ENCODE peak calls at places on chromosomes 11 and 22, in five cellular contexts. E, P, M, N and J are unnamed samples.

GRCh38 chr11:15507592-15507991 is 392.9 kb downstream of the INSC start:
- DNase-seq in E (peak), P (no peak), M (no peak), N (no peak), J (peak)

GRCh38 chr11:57567210-57567511 is 311 bp downstream of the UBE2L6 start:
- DNase-seq in E (no peak), P (no peak), M (peak), N (peak), J (no peak)

GRCh38 chr11:17012712-17013547 is 1.3 kb downstream of the PLEKHA7 start:
- DNase-seq in E (peak), P (no peak), M (no peak), N (no peak), J (no peak)

GRCh38 chr22:31496735-31497146 is 405 bp downstream of the SFI1 start:
- DNase-seq in E (no peak), P (no peak), M (peak), N (peak), J (peak)

GRCh38 chr11:11618973-11619435 is 2.8 kb downstream of the GALNT18 start:
- DNase-seq in E (peak), P (no peak), M (no peak), N (no peak), J (peak)

GRCh38 chr11:106748059-106748458 is 270.2 kb downstream of the GUCY1A2 start:
- DNase-seq in E (no peak), P (no peak), M (no peak), N (no peak), J (no peak)

GRCh38 chr22:45478108-45478771 is 24.4 kb upstream of the FBLN1 start:
- DNase-seq in E (peak), P (no peak), M (no peak), N (no peak), J (no peak)

GRCh38 chr11:20360650-20361049 is 2.9 kb upstream of the HTATIP2 start:
- DNase-seq in E (peak), P (no peak), M (peak), N (peak), J (no peak)

GRCh38 chr11:111983187-111983986 is 41.8 kb upstream of the DLAT start:
- DNase-seq in E (peak), P (no peak), M (no peak), N (no peak), J (peak)